ENCODE peak calls at places on chromosomes 16 and 17, in six cellular contexts. T, F, X, E, Q and C are unnamed samples.

GRCh38 chr17:43907425-43907981 is at the start of gene MPP2:
- DNase-seq in T (no peak), F (no peak), X (peak; percentile 67), E (peak; percentile 43), Q (peak; percentile 73), C (peak; percentile 53)

GRCh38 chr16:22813223-22813945 is 578 bp upstream of the HS3ST2 start:
- DNase-seq in T (no peak), F (peak; percentile 61), X (peak; percentile 55), E (peak; percentile 17), Q (peak; percentile 51), C (no peak)

GRCh38 chr16:3188925-3189825 is 1.2 kb downstream of the OR1F1 start:
- DNase-seq in T (no peak), F (no peak), X (no peak), E (no peak), Q (no peak), C (no peak)

GRCh38 chr16:53775821-53776431 is 72.0 kb downstream of the FTO start:
- DNase-seq in T (no peak), F (no peak), X (peak; percentile 52), E (peak; percentile 40), Q (peak; percentile 32), C (no peak)

GRCh38 chr16:55081622-55082593 is 151.2 kb downstream of the IRX5 start:
- DNase-seq in T (no peak), F (no peak), X (no peak), E (no peak), Q (no peak), C (no peak)

GRCh38 chr16:1870365-1871082 is 1.4 kb downstream of the MEIOB start:
- DNase-seq in T (no peak), F (no peak), X (no peak), E (no peak), Q (no peak), C (no peak)

GRCh38 chr16:28933176-28933575 is 1.4 kb downstream of the CD19 start:
- DNase-seq in T (no peak), F (no peak), X (no peak), E (no peak), Q (no peak), C (no peak)

GRCh38 chr16:17519041-17519440 is 48.3 kb upstream of the XYLT1 start:
- DNase-seq in T (no peak), F (no peak), X (no peak), E (no peak), Q (no peak), C (no peak)

GRCh38 chr16:1215574-1216295 is 9.3 kb downstream of the TPSG1 start:
- DNase-seq in T (no peak), F (no peak), X (no peak), E (no peak), Q (no peak), C (no peak)

GRCh38 chr17:32240745-32241144 is 24.9 kb upstream of the RHBDL3 start:
- DNase-seq in T (no peak), F (no peak), X (no peak), E (peak; percentile 68), Q (peak; percentile 85), C (no peak)

GRCh38 chr16:5073279-5073629 is 1.6 kb downstream of the ALG1 start:
- DNase-seq in T (no peak), F (no peak), X (no peak), E (no peak), Q (no peak), C (no peak)

GRCh38 chr16:84144301-84144858 is 597 bp downstream of the HSDL1 start:
- DNase-seq in T (no peak), F (no peak), X (peak; percentile 46), E (peak; percentile 37), Q (no peak), C (peak; percentile 34)

GRCh38 chr17:56833023-56833811 is 503 bp downstream of the C17orf67 start:
- DNase-seq in T (no peak), F (peak; percentile 31), X (peak; percentile 74), E (peak; percentile 49), Q (peak; percentile 51), C (peak; percentile 74)

GRCh38 chr16:637081-638018 is 1.2 kb upstream of the METTL26 start:
- DNase-seq in T (no peak), F (no peak), X (peak; percentile 93), E (peak; percentile 95), Q (peak; percentile 93), C (peak; percentile 84)

GRCh38 chr17:77096570-77097214 is 44.1 kb upstream of the SEC14L1 start:
- DNase-seq in T (no peak), F (no peak), X (no peak), E (peak; percentile 82), Q (peak; percentile 49), C (no peak)

GRCh38 chr16:75570351-75571104 is 4.3 kb downstream of the GABARAPL2 start:
- DNase-seq in T (no peak), F (no peak), X (no peak), E (no peak), Q (no peak), C (no peak)

GRCh38 chr17:81961087-81961514 is at the start of gene NOTUM:
- DNase-seq in T (no peak), F (no peak), X (no peak), E (no peak), Q (no peak), C (no peak)
- H3K27me3 ChIP-seq in T (peaks cover 93% of the 10 kb centered on the region), F (peaks cover 70% of the 10 kb centered on the region), X (peaks cover 94% of the 10 kb centered on the region), E (peaks cover 35% of the 10 kb centered on the region), Q (peaks cover 64% of the 10 kb centered on the region), C (peaks cover 31% of the 10 kb centered on the region)

GRCh38 chr16:71449020-71449419 is 7.2 kb upstream of the TLE7 start:
- DNase-seq in T (no peak), F (no peak), X (no peak), E (no peak), Q (no peak), C (no peak)
- H3K9me3 ChIP-seq in T (peaks cover 99% of the 10 kb centered on the region), F (peaks cover 58% of the 10 kb centered on the region), X (peaks cover 99% of the 10 kb centered on the region), E (peaks cover 15% of the 10 kb centered on the region), Q (peaks cover 92% of the 10 kb centered on the region), C (peaks cover 73% of the 10 kb centered on the region)

GRCh38 chr17:79791354-79792123 is 5.3 kb downstream of the CBX8 start:
- DNase-seq in T (no peak), F (no peak), X (no peak), E (no peak), Q (no peak), C (no peak)

GRCh38 chr17:79794659-79795511 is 2.0 kb downstream of the CBX8 start:
- DNase-seq in T (no peak), F (no peak), X (no peak), E (no peak), Q (no peak), C (no peak)

GRCh38 chr17:79792371-79792871 is 4.5 kb downstream of the CBX8 start:
- DNase-seq in T (no peak), F (no peak), X (no peak), E (no peak), Q (no peak), C (no peak)

GRCh38 chr17:79793924-79794304 is 3.0 kb downstream of the CBX8 start:
- DNase-seq in T (no peak), F (no peak), X (no peak), E (no peak), Q (no peak), C (no peak)

DNA sequence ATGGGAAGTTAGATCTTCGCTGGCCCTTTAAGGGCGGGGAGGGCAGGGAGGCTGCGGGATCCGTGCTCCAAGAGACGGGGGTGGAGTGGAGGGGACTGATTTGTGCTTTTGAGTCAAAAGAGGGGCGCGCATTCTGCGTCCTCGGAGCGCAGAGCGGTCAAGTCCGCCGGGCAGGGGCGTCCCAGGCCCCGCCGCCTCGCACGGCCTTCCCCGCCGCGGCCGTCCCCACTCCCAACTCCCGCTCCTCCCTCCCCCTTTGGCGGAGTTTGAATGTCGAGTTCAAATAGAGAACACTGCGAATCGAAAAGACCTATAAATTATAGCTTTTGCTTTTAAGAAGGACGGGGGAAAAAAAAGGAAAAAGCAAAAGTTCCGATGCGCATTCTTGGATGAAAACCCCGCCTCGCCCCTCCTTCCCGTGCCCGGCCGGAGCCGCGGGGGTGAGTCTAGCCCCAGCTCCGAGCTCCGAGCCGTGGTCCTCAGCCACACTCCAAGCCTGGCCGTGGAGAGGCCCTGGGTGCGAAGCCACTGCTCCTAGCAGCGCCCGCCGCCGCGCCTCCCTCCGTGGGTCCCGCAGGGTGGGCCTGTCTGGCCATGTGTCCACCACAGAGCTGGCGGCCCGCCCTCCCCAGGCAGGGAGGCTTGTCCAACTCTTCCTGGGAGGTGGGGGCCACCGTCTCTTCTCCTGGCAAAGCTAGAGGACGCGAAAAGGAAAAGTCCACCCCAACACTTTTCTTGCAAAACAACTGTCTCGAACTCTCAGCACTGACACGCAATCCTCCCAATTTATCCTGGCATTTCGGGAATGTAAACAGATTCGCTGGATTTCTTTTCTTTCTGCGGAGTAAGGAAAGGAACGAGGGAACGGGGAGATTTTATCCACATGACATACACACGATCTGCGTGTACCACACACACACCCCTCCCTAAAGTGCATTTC is 3.6 kb downstream of the CBX8 start:
- DNase-seq in T (no peak), F (no peak), X (no peak), E (no peak), Q (no peak), C (no peak)
- H3K27me3 ChIP-seq in T (peaks cover 85% of the 10 kb centered on the region), F (peaks cover 84% of the 10 kb centered on the region), X (peaks cover 70% of the 10 kb centered on the region), E (peaks cover 58% of the 10 kb centered on the region), Q (peaks cover 61% of the 10 kb centered on the region), C (peaks cover 50% of the 10 kb centered on the region)

GRCh38 chr17:6450926-6451717 is 6.9 kb downstream of the PIMREG start:
- DNase-seq in T (no peak), F (no peak), X (no peak), E (no peak), Q (peak; percentile 8), C (no peak)

GRCh38 chr17:6446516-6447100 is 2.4 kb downstream of the PIMREG start:
- DNase-seq in T (no peak), F (no peak), X (no peak), E (peak; percentile 44), Q (no peak), C (no peak)

GRCh38 chr17:6448473-6448872 is 4.2 kb downstream of the PIMREG start:
- DNase-seq in T (no peak), F (no peak), X (no peak), E (no peak), Q (no peak), C (no peak)

GRCh38 chr17:6452471-6453266 is 8.4 kb downstream of the PIMREG start:
- DNase-seq in T (no peak), F (no peak), X (no peak), E (no peak), Q (no peak), C (no peak)

DNA sequence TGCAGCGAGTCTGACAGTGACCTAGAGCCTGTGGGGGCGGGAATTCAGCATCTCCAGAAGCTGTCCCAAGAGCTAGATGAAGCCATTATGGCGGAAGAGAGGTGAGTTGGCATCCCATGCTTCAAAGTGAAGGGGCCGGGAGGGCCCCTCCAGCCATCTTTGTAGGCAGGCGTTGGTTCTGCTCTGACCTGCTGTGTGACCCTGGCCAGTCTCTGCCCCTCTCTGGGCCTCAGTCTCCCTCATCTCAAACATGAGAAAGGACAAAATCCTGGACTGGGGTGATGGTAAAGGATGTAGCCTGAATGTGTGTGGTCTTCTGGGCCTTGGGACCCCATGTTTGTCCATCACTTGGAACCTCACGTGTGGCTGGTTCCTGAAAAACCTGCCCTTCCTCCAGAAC is 5.1 kb downstream of the PIMREG start:
- DNase-seq in T (no peak), F (no peak), X (no peak), E (no peak), Q (no peak), C (no peak)
- H3K9me3 ChIP-seq in T (no peaks in the 10 kb centered on the region), F (no peaks in the 10 kb centered on the region), X (no peaks in the 10 kb centered on the region), E (no peaks in the 10 kb centered on the region), Q (no peaks in the 10 kb centered on the region), C (no peaks in the 10 kb centered on the region)

GRCh38 chr17:74892013-74892841 is 1.2 kb downstream of the FADS6 start:
- DNase-seq in T (no peak), F (no peak), X (peak; percentile 47), E (no peak), Q (no peak), C (no peak)
- H3K27me3 ChIP-seq in T (peaks cover 71% of the 10 kb centered on the region), F (peaks cover 41% of the 10 kb centered on the region), X (peaks cover 87% of the 10 kb centered on the region), E (peaks cover 12% of the 10 kb centered on the region), Q (peaks cover 51% of the 10 kb centered on the region), C (peaks cover 34% of the 10 kb centered on the region)

GRCh38 chr16:57688987-57689771 is 5.4 kb upstream of the DRC7 start:
- DNase-seq in T (no peak), F (no peak), X (no peak), E (no peak), Q (no peak), C (no peak)
- H3K9me3 ChIP-seq in T (no peaks in the 10 kb centered on the region), F (no peaks in the 10 kb centered on the region), X (no peaks in the 10 kb centered on the region), E (no peaks in the 10 kb centered on the region), Q (no peaks in the 10 kb centered on the region), C (no peaks in the 10 kb centered on the region)